ENCODE peak calls at places on chromosome 1, in four cellular contexts. N is activated T-cell treated with anti-CD3 and anti-CD28 coated beads for 24 hours, Q is RCC 7860, T is right cardiac atrium. C is an unnamed sample.

GRCh38 chr1:231252336-231252735 is 11.3 kb downstream of the GNPAT start:
- DNase-seq in Q (no peak), T (no peak), N (no peak), C (peak; percentile 44)

GRCh38 chr1:213968391-213968790 is 19.4 kb upstream of the PROX1 start:
- DNase-seq in N (no peak), Q (no peak), T (no peak), C (no peak)

GRCh38 chr1:228097333-228098081 is 5.6 kb downstream of the C1orf35 start:
- DNase-seq in Q (no peak), N (no peak), T (no peak), C (no peak)

GRCh38 chr1:181469829-181470228 is 13.5 kb upstream of the CACNA1E start:
- DNase-seq in T (no peak), Q (peak; percentile 62), N (no peak), C (peak; percentile 71)

GRCh38 chr1:221869759-221870158 is 127.9 kb upstream of the DUSP10 start:
- DNase-seq in N (no peak), T (no peak), Q (no peak), C (no peak)

GRCh38 chr1:162631546-162632233 is 574 bp upstream of the DDR2 start:
- DNase-seq in Q (no peak), N (no peak), T (peak; percentile 60), C (no peak)

GRCh38 chr1:33364578-33364945 is 43.7 kb upstream of the A3GALT2 start:
- DNase-seq in Q (no peak), T (no peak), N (no peak), C (no peak)

GRCh38 chr1:180800945-180801344 is 111.8 kb upstream of the KIAA1614 start:
- DNase-seq in N (no peak), Q (no peak), T (no peak), C (no peak)

GRCh38 chr1:231218078-231218477 is 22.9 kb upstream of the GNPAT start:
- DNase-seq in Q (no peak), T (no peak), N (no peak), C (no peak)

GRCh38 chr1:224631471-224632105 is 15.5 kb downstream of the CNIH3 start:
- DNase-seq in Q (no peak), N (no peak), T (no peak), C (no peak)

GRCh38 chr1:53715478-53715877 is 23.5 kb downstream of the GLIS1 start:
- DNase-seq in Q (no peak), N (no peak), T (no peak), C (peak; percentile 31)

GRCh38 chr1:153624965-153625611 is 2.2 kb downstream of the S100A13 start:
- DNase-seq in T (no peak), Q (no peak), N (no peak), C (no peak)

GRCh38 chr1:83815348-83815747 is 183.6 kb downstream of the TTLL7 start:
- DNase-seq in Q (no peak), N (no peak), T (no peak), C (no peak)

GRCh38 chr1:86546787-86547221 is at the start of gene CLCA4:
- DNase-seq in N (no peak), Q (no peak), T (no peak), C (peak; percentile 90)

GRCh38 chr1:30682396-30683275 is 40.7 kb downstream of the MATN1 start:
- DNase-seq in Q (no peak), T (no peak), N (no peak), C (no peak)

GRCh38 chr1:103107696-103108524 is at the start of gene COL11A1:
- DNase-seq in N (no peak), T (no peak), Q (no peak), C (no peak)

GRCh38 chr1:235286667-235287066 is 41.3 kb downstream of the ARID4B start:
- DNase-seq in T (no peak), Q (no peak), N (no peak), C (peak; percentile 13)

C was measured in epithelial cell of esophagus.